ENCODE peak calls at places on chromosomes 13 and 19, in ten cellular contexts. P is CD8-positive, alpha-beta memory T cell; N is SJSA1; R is GM23248; O is endodermal cell; V is suprapubic skin; J is cardiac muscle cell; I is sigmoid colon; H is A549; C is AG04450. Z is an unnamed sample. For H3K9me3, the result is how much of the 10 kb centered on the place peaks cover.

GRCh38 chr19:39405930-39406655 is 554 bp upstream of the ZFP36 start:
- DNase-seq in P (peak), N (no peak), R (peak), O (peak), V (no peak), J (no peak), I (no peak), H (no peak), C (no peak), Z (peak)

GRCh38 chr13:68176486-68176885 is 946.4 kb upstream of the PCDH9 start:
- DNase-seq in P (no peak), N (no peak), R (peak), O (no peak), V (no peak), J (peak), I (no peak), H (no peak), C (peak), Z (no peak)

GRCh38 chr13:33164331-33164730 is 121.2 kb downstream of the STARD13 start:
- DNase-seq in P (no peak), N (no peak), R (no peak), O (no peak), V (no peak), J (peak), I (no peak), H (no peak), C (no peak), Z (no peak)

GRCh38 chr19:10139952-10140351 is 20.3 kb upstream of the EIF3G start:
- DNase-seq in P (no peak), N (no peak), R (no peak), O (no peak), V (no peak), J (no peak), I (no peak), H (no peak), C (no peak), Z (no peak)

GRCh38 chr19:290539-291521 is at the start of gene PLPP2:
- DNase-seq in P (no peak), N (peak), R (peak), O (peak), V (no peak), J (peak), I (no peak), H (peak), C (no peak), Z (no peak)

GRCh38 chr13:41883147-41883546 is 77.8 kb downstream of the VWA8 start:
- DNase-seq in P (no peak), N (no peak), R (no peak), O (no peak), V (no peak), J (no peak), I (no peak), H (no peak), C (no peak), Z (no peak)

GRCh38 chr19:1410136-1410786 is 2.9 kb downstream of the DAZAP1 start:
- DNase-seq in P (no peak), N (no peak), R (peak), O (no peak), V (no peak), J (peak), I (no peak), H (no peak), C (no peak), Z (no peak)

GRCh38 chr19:5627395-5627904 is 4.6 kb downstream of the SAFB start:
- DNase-seq in P (no peak), N (no peak), R (peak), O (peak), V (no peak), J (no peak), I (peak), H (no peak), C (no peak), Z (no peak)

GRCh38 chr13:20359335-20359734 is 127.2 kb upstream of the GJB6 start:
- DNase-seq in P (no peak), N (peak), R (peak), O (no peak), V (no peak), J (peak), I (no peak), H (peak), C (peak), Z (no peak)

GRCh38 chr13:51181752-51182383 is 40.3 kb upstream of the FAM124A start:
- DNase-seq in P (no peak), N (no peak), R (no peak), O (no peak), V (no peak), J (no peak), I (no peak), H (no peak), C (no peak), Z (no peak)

GRCh38 chr13:71252191-71252704 is 614.8 kb downstream of the DACH1 start:
- DNase-seq in P (no peak), N (no peak), R (no peak), O (no peak), V (no peak), J (peak), I (no peak), H (no peak), C (no peak), Z (no peak)

GRCh38 chr19:49869009-49869483 is 1.7 kb upstream of the PNKP start:
- DNase-seq in P (no peak), N (no peak), R (no peak), O (no peak), V (no peak), J (no peak), I (no peak), H (no peak), C (no peak), Z (no peak)

GRCh38 chr19:31307270-31307669 is 42.0 kb downstream of the TSHZ3 start:
- DNase-seq in P (no peak), N (no peak), R (no peak), O (no peak), V (peak), J (no peak), I (peak), H (no peak), C (no peak), Z (no peak)

GRCh38 chr19:18762125-18763023 is 28.7 kb downstream of the COMP start:
- DNase-seq in P (no peak), N (no peak), R (peak), O (no peak), V (no peak), J (peak), I (peak), H (no peak), C (no peak), Z (no peak)

GRCh38 chr19:45451181-45451849 is 16.5 kb upstream of the FOSB start:
- DNase-seq in P (peak), N (peak), R (peak), O (peak), V (no peak), J (peak), I (peak), H (no peak), C (no peak), Z (peak)

GRCh38 chr19:18233224-18233825 is 7.1 kb upstream of the PDE4C start:
- DNase-seq in P (peak), N (peak), R (peak), O (peak), V (no peak), J (peak), I (no peak), H (peak), C (no peak), Z (peak)

GRCh38 chr19:54473071-54473941 is at the start of gene CDC42EP5:
- DNase-seq in P (no peak), N (peak), R (peak), O (peak), V (peak), J (peak), I (peak), H (no peak), C (peak), Z (no peak)

GRCh38 chr13:27976362-27977177 is 7.5 kb upstream of the CDX2 start:
- DNase-seq in P (no peak), N (no peak), R (no peak), O (no peak), V (peak), J (no peak), I (no peak), H (no peak), C (no peak), Z (no peak)

GRCh38 chr13:85278851-85279250 is 520.4 kb downstream of the SLITRK6 start:
- DNase-seq in P (no peak), N (peak), R (no peak), O (no peak), V (no peak), J (no peak), I (no peak), H (no peak), C (no peak), Z (no peak)

GRCh38 chr13:45162821-45163220 is 38.0 kb downstream of the KCTD4 start:
- DNase-seq in P (no peak), N (peak), R (peak), O (no peak), V (no peak), J (peak), I (no peak), H (peak), C (peak), Z (no peak)

GRCh38 chr19:3176715-3177501 is 1.7 kb upstream of the S1PR4 start:
- DNase-seq in P (peak), N (peak), R (peak), O (no peak), V (no peak), J (no peak), I (no peak), H (peak), C (no peak), Z (peak)

GRCh38 chr13:67186985-67187569 is 43.1 kb downstream of the PCDH9 start:
- DNase-seq in P (no peak), N (no peak), R (no peak), O (peak), V (no peak), J (no peak), I (no peak), H (no peak), C (no peak), Z (no peak)

GRCh38 chr19:34269968-34270621 is 15.7 kb downstream of the GARRE1 start:
- DNase-seq in P (peak), N (peak), R (peak), O (peak), V (no peak), J (peak), I (peak), H (no peak), C (no peak), Z (peak)

GRCh38 chr13:113453962-113454361 is 674 bp upstream of the ADPRHL1 start:
- DNase-seq in P (no peak), N (no peak), R (peak), O (no peak), V (no peak), J (peak), I (peak), H (no peak), C (no peak), Z (no peak)

GRCh38 chr13:98458431-98458830 is 118.5 kb downstream of the STK24 start:
- DNase-seq in P (no peak), N (no peak), R (no peak), O (no peak), V (no peak), J (no peak), I (peak), H (no peak), C (no peak), Z (no peak)

GRCh38 chr13:51769455-51770127 is 34.4 kb downstream of the DHRS12 start:
- DNase-seq in P (no peak), N (no peak), R (no peak), O (peak), V (no peak), J (peak), I (peak), H (no peak), C (no peak), Z (no peak)

GRCh38 chr19:8399681-8400188 is 9.6 kb downstream of the RAB11B start:
- DNase-seq in P (no peak), N (no peak), R (no peak), O (no peak), V (no peak), J (no peak), I (no peak), H (no peak), C (no peak), Z (no peak)

GRCh38 chr13:80141114-80141849 is 199.6 kb downstream of the SPRY2 start:
- DNase-seq in P (no peak), N (peak), R (peak), O (peak), V (no peak), J (peak), I (no peak), H (no peak), C (peak), Z (no peak)

GRCh38 chr13:44321961-44322360 is 51.7 kb upstream of the SERP2 start:
- DNase-seq in P (no peak), N (no peak), R (no peak), O (no peak), V (no peak), J (no peak), I (no peak), H (no peak), C (no peak), Z (no peak)

GRCh38 chr19:43469160-43469480 is 3.7 kb upstream of the LYPD3 start:
- DNase-seq in P (peak), N (no peak), R (no peak), O (no peak), V (no peak), J (no peak), I (no peak), H (no peak), C (no peak), Z (no peak)

GRCh38 chr19:483332-484072 is 12.8 kb upstream of the MADCAM1 start:
- DNase-seq in P (no peak), N (no peak), R (no peak), O (no peak), V (no peak), J (no peak), I (no peak), H (no peak), C (no peak), Z (no peak)

GRCh38 chr13:42485272-42485671 is 88.7 kb upstream of the TNFSF11 start:
- DNase-seq in P (no peak), N (no peak), R (no peak), O (no peak), V (no peak), J (no peak), I (no peak), H (no peak), C (no peak), Z (no peak)

GRCh38 chr19:36750066-36750691 is 22.4 kb downstream of the ZNF850 start:
- DNase-seq in P (no peak), N (no peak), R (no peak), O (no peak), V (no peak), J (no peak), I (no peak), H (no peak), C (no peak), Z (no peak)

GRCh38 chr19:36747750-36748149 is 24.9 kb downstream of the ZNF850 start:
- DNase-seq in P (no peak), N (no peak), R (no peak), O (no peak), V (no peak), J (no peak), I (no peak), H (no peak), C (no peak), Z (no peak)

GRCh38 chr19:36748431-36749275 is 24.0 kb downstream of the ZNF850 start:
- DNase-seq in P (no peak), N (no peak), R (no peak), O (no peak), V (no peak), J (no peak), I (no peak), H (no peak), C (no peak), Z (no peak)

DNA sequence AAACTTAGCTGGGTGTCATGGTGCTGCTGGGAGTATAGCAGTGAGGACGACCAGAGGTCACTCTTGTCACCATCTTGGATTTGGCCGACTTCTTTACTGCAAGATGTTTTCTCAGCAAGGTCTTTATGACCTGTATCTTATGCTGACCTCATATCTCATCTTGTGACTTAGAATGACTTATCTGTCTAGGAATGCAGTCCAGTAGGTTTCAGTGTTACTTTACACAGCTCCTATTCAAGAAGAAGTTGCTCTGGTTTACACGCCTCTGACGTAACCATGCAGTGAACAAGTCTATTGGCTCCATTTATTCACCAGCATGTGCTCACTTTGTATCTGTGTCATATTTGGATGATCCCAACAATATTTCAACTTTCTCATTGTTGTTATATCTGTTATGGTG is 26.7 kb downstream of the ZNF850 start:
- DNase-seq in P (no peak), N (no peak), R (no peak), O (no peak), V (no peak), J (no peak), I (no peak), H (no peak), C (no peak), Z (no peak)
- H3K9me3 ChIP-seq in P (half or more), N (under half), R (under half), O (half or more), V (half or more), J (under half), I (half or more), H (half or more), C (half or more), Z (under half)

GRCh38 chr19:27892500-27892899 is 1320.5 kb downstream of the UQCRFS1 start:
- DNase-seq in P (no peak), N (no peak), R (no peak), O (no peak), V (no peak), J (no peak), I (no peak), H (no peak), C (no peak), Z (no peak)
- H3K9me3 ChIP-seq in P (under half), N (under half), R (under half), O (under half), V (under half), J (under half), I (under half), H (under half), C (half or more), Z (under half)

DNA sequence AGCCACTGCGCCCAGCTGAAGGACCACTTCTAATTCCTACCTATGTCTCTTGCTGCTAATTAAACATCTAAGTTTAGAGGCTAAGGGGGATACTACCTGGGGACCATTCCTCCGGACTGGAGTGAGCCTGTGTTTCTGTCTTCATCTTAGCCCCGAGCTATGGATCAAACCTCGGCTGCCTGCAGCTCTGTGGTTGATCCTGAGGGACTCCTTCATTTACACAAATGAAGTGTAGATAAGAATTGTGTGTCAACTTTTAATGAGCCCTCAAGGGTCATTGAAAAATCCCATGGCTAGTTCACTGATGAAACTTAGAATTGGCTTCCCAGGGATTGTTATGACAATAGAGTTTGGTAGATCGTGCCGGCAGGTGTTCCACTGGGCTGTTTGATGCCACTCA is 31.5 kb upstream of the OR10H1 start:
- DNase-seq in P (no peak), N (no peak), R (no peak), O (no peak), V (no peak), J (no peak), I (no peak), H (no peak), C (no peak), Z (no peak)
- H3K9me3 ChIP-seq in P (under half), N (under half), R (under half), O (under half), V (under half), J (under half), I (under half), H (under half), C (under half), Z (under half)

GRCh38 chr13:18995259-18995873 is 186.3 kb downstream of the TUBA3C start:
- DNase-seq in P (no peak), N (no peak), R (no peak), O (no peak), V (no peak), J (no peak), I (no peak), H (no peak), C (no peak), Z (no peak)

GRCh38 chr13:18992791-18993190 is 188.8 kb downstream of the TUBA3C start:
- DNase-seq in P (no peak), N (no peak), R (no peak), O (no peak), V (no peak), J (no peak), I (no peak), H (no peak), C (no peak), Z (no peak)

GRCh38 chr13:18996221-18996620 is 185.4 kb downstream of the TUBA3C start:
- DNase-seq in P (no peak), N (no peak), R (no peak), O (no peak), V (no peak), J (no peak), I (no peak), H (no peak), C (no peak), Z (no peak)

GRCh38 chr13:18996627-18997051 is 185.0 kb downstream of the TUBA3C start:
- DNase-seq in P (no peak), N (no peak), R (peak), O (no peak), V (no peak), J (no peak), I (no peak), H (no peak), C (no peak), Z (no peak)

DNA sequence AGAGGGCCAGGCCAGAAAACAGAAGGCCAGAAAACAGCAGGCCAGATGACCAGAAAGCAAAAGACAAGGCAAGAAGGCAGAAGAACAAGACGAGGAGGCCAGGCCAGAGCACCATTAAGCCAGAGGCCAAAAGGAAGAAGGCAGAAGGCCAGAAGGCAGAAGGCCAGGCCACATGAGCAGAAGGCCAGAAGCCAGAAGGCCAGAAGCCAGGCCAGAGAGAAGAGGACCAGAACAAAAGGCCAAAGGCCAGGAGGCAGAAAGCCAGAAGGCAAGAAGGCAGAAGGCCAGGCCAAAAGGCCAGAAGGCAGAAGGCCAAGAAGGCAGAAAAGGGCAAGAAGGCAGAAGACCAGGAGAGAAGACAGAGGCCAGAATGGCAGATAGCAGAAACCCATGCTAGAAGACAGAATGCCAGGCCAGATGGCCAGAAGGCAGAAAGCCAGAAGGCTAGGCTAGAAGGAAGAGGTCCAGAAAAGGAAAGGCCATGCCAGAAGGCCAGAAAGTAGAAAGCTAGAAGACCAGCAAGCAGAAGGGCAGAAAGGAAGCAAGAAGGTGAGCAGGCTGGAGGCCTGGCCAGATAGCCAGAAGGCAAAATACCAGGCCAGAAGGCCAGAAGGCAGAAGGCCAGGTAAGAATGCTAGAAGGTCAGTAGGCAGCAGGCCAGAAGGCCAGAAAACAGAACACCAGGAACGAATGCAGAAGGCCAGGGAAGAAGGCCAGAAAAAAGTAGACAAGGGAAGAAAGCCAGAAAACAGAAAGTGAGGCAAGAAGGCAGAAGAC is 187.6 kb downstream of the TUBA3C start:
- DNase-seq in P (no peak), N (no peak), R (no peak), O (no peak), V (no peak), J (no peak), I (no peak), H (no peak), C (no peak), Z (no peak)
- H3K9me3 ChIP-seq in P (under half), N (under half), R (under half), O (half or more), V (under half), J (under half), I (under half), H (under half), C (half or more), Z (under half)